ENCODE peak calls at places on chromosomes 7 and 10, in six cellular contexts. A is CD8-positive, alpha-beta T cell; J is OCI-LY7; Y is neural progenitor cell; D is stomach; Q is adrenal gland. H is an unnamed sample.
A peak's percentile ranks its signal among the peaks of the same experiment; 100 is the strongest.

GRCh38 chr10:34885901-34886300 is 70.8 kb upstream of the PARD3 start:
- DNase-seq in Y (no peak), Q (no peak), A (no peak), D (no peak), J (no peak), H (peak; percentile 59)

GRCh38 chr7:85528581-85528980 is 341.7 kb upstream of the SEMA3D start:
- DNase-seq in D (no peak), Y (no peak), J (no peak), A (no peak), Q (no peak), H (no peak)

GRCh38 chr7:7816084-7816483 is 97.7 kb upstream of the RPA3 start:
- DNase-seq in J (peak; percentile 65), D (no peak), Y (no peak), Q (no peak), A (no peak), H (no peak)

GRCh38 chr7:74106846-74107245 is 23.2 kb downstream of the LIMK1 start:
- DNase-seq in A (no peak), Y (no peak), D (no peak), J (no peak), Q (no peak), H (no peak)

GRCh38 chr10:131207176-131207575 is 104.3 kb downstream of the TCERG1L start:
- DNase-seq in Q (peak; percentile 15), Y (no peak), D (peak; percentile 10), J (no peak), A (no peak), H (no peak)

GRCh38 chr10:91034494-91035157 is 113.7 kb upstream of the ANKRD1 start:
- DNase-seq in D (peak; percentile 33), J (no peak), A (no peak), Q (peak; percentile 82), Y (peak; percentile 50), H (peak; percentile 25)

GRCh38 chr7:40545739-40546138 is 410.9 kb downstream of the SUGCT start:
- DNase-seq in Y (no peak), Q (no peak), A (no peak), J (no peak), D (no peak), H (no peak)

GRCh38 chr10:118096022-118096421 is 49.3 kb upstream of the RAB11FIP2 start:
- DNase-seq in J (no peak), D (no peak), A (no peak), Q (no peak), Y (no peak), H (no peak)

GRCh38 chr7:147990837-147991236 is 599.7 kb upstream of the C7orf33 start:
- DNase-seq in D (no peak), Y (no peak), J (no peak), Q (no peak), A (no peak), H (peak; percentile 25)

GRCh38 chr7:69932034-69932628 is 333.9 kb downstream of the AUTS2 start:
- DNase-seq in D (no peak), Q (peak; percentile 70), Y (peak; percentile 61), J (peak; percentile 60), A (no peak), H (no peak)

DNA sequence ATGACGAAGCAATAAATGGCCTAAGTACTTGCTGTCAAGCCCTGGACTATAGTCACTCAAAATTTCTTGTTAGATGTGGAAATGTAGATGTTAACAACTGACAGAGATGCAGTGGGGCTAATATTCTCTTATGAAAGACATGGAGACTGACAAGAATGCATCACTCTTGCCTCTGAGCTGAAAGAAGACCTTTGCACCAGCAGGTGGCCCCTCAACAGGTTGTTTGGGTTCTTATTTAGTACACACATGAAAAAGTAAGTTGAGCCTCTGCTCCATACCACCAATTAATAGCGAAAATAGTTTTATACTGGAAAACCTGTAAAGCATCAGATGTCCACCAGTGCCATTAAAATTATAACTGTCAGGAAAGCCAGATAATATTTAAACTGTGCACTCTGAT is 26.2 kb upstream of the FAM13C start:
- DNase-seq in D (no peak), Y (peak; percentile 9), A (no peak), J (no peak), Q (no peak), H (peak; percentile 20)
- TF ChIP-seq CTCF in D (no peak), Y (no peak), A (no peak), J (no peak), Q (no peak), H (peak; percentile 45)

GRCh38 chr7:149558149-149558861 is 60.7 kb upstream of the ZNF746 start:
- DNase-seq in Y (no peak), D (no peak), A (no peak), J (no peak), Q (peak; percentile 60), H (peak; percentile 95)
- H3K27ac ChIP-seq in Y (no peak overlapping the region), D (no peak overlapping the region), A (no peak overlapping the region), J (no peak overlapping the region), Q (no peak overlapping the region), H (peak overlapping the region; percentile 50)

DNA sequence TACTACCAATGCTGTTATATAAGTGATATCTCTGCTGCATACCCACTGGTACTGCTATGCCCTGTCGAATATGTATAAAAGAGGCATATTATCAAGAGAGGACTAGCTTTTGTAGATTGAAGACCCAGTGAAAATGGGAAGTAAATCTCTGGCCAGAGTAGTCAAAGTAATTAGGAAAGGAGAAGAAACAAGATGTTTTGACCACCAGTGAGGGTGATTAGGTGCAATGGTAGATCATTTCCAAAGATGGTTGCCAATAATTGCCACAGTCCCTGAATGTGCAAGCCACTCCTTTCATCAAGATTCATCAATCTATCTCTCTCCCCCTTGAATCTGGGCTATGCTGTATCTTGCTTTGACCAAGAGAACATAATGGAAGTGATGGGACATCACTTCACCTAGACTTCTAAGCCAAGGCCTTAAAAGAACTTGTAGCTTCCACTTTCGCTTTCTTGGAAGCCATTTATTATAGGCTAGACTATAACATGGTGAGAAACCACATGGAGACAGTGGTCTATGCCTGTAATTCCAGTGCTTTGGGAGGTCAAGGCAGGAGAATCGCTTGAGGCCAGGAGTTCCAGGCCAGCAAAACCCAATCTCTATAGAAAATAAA is 52.6 kb upstream of the ST8SIA6 start:
- DNase-seq in Y (no peak), Q (no peak), J (no peak), A (no peak), D (no peak), H (no peak)
- H3K4me1 ChIP-seq in Y (no peaks in the 10 kb centered on the region), Q (no peaks in the 10 kb centered on the region), J (no peaks in the 10 kb centered on the region), A (peaks cover 5% of the 10 kb centered on the region), D (no peaks in the 10 kb centered on the region), H (peaks cover 8% of the 10 kb centered on the region)

DNA sequence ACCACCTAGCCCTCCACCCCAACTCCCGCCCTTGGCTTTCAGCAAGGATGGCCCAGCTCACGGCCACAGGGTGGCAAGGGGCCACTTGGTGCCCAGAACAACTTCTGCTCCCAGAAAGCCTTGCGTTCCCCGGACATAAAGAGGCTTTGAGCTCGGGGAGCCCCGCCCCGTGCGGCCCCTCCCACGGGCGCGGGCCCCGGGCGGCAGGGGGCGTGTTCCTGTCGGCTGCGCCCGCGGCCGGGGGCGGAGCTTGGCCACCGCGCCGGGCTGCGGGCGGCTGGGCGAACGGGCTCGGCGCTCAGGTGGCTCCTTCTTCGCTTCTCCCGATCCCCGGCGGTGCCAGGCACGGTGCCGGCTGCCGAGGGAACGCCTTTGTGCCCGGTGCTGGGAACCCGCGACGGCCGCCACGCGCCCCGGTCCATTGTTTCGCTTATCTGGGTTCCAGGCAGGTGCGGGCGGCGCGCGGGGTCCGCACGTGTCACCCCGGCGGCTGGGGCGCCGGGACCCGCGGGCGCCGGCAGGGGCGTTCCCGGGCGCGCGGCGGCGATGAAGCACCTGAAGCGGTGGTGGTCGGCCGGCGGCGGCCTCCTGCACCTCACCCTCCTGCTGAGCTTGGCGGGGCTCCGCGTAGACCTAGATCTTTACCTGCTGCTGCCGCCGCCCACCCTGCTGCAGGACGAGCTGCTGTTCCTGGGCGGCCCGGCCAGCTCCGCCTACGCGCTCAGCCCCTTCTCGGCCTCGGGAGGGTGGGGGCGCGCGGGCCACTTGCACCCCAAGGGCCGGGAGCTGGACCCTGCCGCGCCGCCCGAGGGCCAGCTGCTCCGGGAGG is at the start of gene NFE2L3:
- DNase-seq in D (peak; percentile 90), A (peak; percentile 73), J (peak; percentile 92), Q (peak; percentile 73), Y (peak; percentile 87), H (peak; percentile 87)
- TF ChIP-seq CTCF in D (no peak), A (no peak), J (peak; percentile 18), Q (peak; percentile 31), Y (peak; percentile 26), H (no peak)

GRCh38 chr7:38723327-38723726 is 92.2 kb upstream of the AMPH start:
- DNase-seq in Q (no peak), Y (no peak), J (no peak), A (no peak), D (no peak), H (no peak)

GRCh38 chr7:38727184-38727940 is 96.2 kb upstream of the AMPH start:
- DNase-seq in J (no peak), D (no peak), Y (no peak), Q (no peak), A (no peak), H (peak; percentile 63)

GRCh38 chr7:38731195-38731594 is 100.0 kb upstream of the AMPH start:
- DNase-seq in Y (no peak), D (no peak), A (no peak), J (no peak), Q (no peak), H (no peak)

GRCh38 chr7:38728145-38728544 is 97.0 kb upstream of the AMPH start:
- DNase-seq in Q (no peak), A (no peak), D (no peak), J (no peak), Y (no peak), H (peak; percentile 39)
- H3K27ac ChIP-seq in Q (no peak overlapping the region), A (no peak overlapping the region), D (no peak overlapping the region), J (no peak overlapping the region), Y (no peak overlapping the region), H (no peak overlapping the region)

GRCh38 chr10:104315486-104315921 is 22.8 kb downstream of the ITPRIP start:
- DNase-seq in J (no peak), A (no peak), Y (no peak), D (no peak), Q (no peak), H (no peak)
- H3K4me1 ChIP-seq in J (peaks cover 34% of the 10 kb centered on the region), A (peaks cover 14% of the 10 kb centered on the region), Y (peaks cover 19% of the 10 kb centered on the region), D (peaks cover 37% of the 10 kb centered on the region), Q (peaks cover 15% of the 10 kb centered on the region), H (peaks cover 19% of the 10 kb centered on the region)

H was measured in PC-3.